ENCODE peak calls at places on chromosomes 12 and 14, in ten cellular contexts. M is stimulated activated CD8-positive, alpha-beta memory T cell treated with anti-CD3 and anti-CD28 coated beads, Interleukin-7, amount 100 ng/mL, for 1 hour; S is NCI-H1105; U is hypothalamus; W is RPMI8226; O is amniotic stem cell; J is activated naive CD8-positive, alpha-beta T cell treated with anti-CD3 and anti-CD28 coated beads, Interleukin-2, amount 50 U/mL, for 16 hours; Y is activated T-cell treated with anti-CD3 and anti-CD28 coated beads for 1 hour; B is ovary; C is cardiac muscle cell. F is an unnamed sample.

GRCh38 chr12:43951286-43951685 is 115.4 kb downstream of the TMEM117 start:
- DNase-seq in M (no peak), S (no peak), U (no peak), W (no peak), O (no peak), J (no peak), Y (no peak), B (no peak), C (no peak), F (no peak)

GRCh38 chr12:57552306-57552651 is 2.4 kb downstream of the KIF5A start:
- DNase-seq in M (no peak), S (no peak), U (no peak), W (no peak), O (no peak), J (no peak), Y (no peak), B (no peak), C (no peak), F (no peak)

GRCh38 chr14:67734675-67735074 is 33.0 kb downstream of the RDH12 start:
- DNase-seq in M (no peak), S (no peak), U (no peak), W (no peak), O (no peak), J (no peak), Y (no peak), B (no peak), C (no peak), F (no peak)

GRCh38 chr14:89379006-89379405 is 38.0 kb downstream of the FOXN3 start:
- DNase-seq in M (no peak), S (no peak), U (no peak), W (no peak), O (no peak), J (no peak), Y (no peak), B (no peak), C (no peak), F (no peak)

GRCh38 chr12:129720618-129721017 is 183.2 kb downstream of the TMEM132D start:
- DNase-seq in M (no peak), S (no peak), U (no peak), W (no peak), O (no peak), J (no peak), Y (no peak), B (no peak), C (no peak), F (no peak)

GRCh38 chr12:21774358-21775129 is at the start of gene KCNJ8:
- DNase-seq in M (no peak), S (peak), U (peak), W (no peak), O (no peak), J (no peak), Y (no peak), B (peak), C (peak), F (peak)

GRCh38 chr12:99131761-99132199 is 486.7 kb downstream of the APAF1 start:
- DNase-seq in M (no peak), S (no peak), U (no peak), W (peak), O (no peak), J (no peak), Y (no peak), B (no peak), C (no peak), F (peak)

GRCh38 chr14:89956294-89957009 is 725 bp downstream of the TDP1 start:
- DNase-seq in M (peak), S (peak), U (peak), W (peak), O (peak), J (peak), Y (peak), B (peak), C (peak), F (no peak)

GRCh38 chr14:59177229-59177628 is 11.2 kb upstream of the DAAM1 start:
- DNase-seq in M (no peak), S (no peak), U (no peak), W (no peak), O (no peak), J (no peak), Y (no peak), B (no peak), C (no peak), F (no peak)

GRCh38 chr14:42214981-42215491 is 608.4 kb downstream of the LRFN5 start:
- DNase-seq in M (no peak), S (no peak), U (no peak), W (no peak), O (no peak), J (no peak), Y (no peak), B (no peak), C (peak), F (peak)

GRCh38 chr12:16939871-16940306 is 333.9 kb upstream of the LMO3 start:
- DNase-seq in M (no peak), S (peak), U (no peak), W (peak), O (no peak), J (no peak), Y (no peak), B (no peak), C (peak), F (peak)

GRCh38 chr12:132285991-132286681 is 43.3 kb downstream of the GALNT9 start:
- DNase-seq in M (no peak), S (peak), U (peak), W (peak), O (no peak), J (no peak), Y (no peak), B (no peak), C (peak), F (no peak)

GRCh38 chr14:51576112-51576420 is 75.6 kb upstream of the FRMD6 start:
- DNase-seq in M (no peak), S (no peak), U (no peak), W (no peak), O (no peak), J (no peak), Y (no peak), B (no peak), C (no peak), F (no peak)

GRCh38 chr12:82299617-82300016 is 58.6 kb downstream of the CCDC59 start:
- DNase-seq in M (no peak), S (no peak), U (no peak), W (no peak), O (peak), J (no peak), Y (no peak), B (no peak), C (peak), F (no peak)

GRCh38 chr12:530871-531270 is 71.1 kb downstream of the B4GALNT3 start:
- DNase-seq in M (no peak), S (no peak), U (no peak), W (no peak), O (no peak), J (no peak), Y (no peak), B (no peak), C (no peak), F (no peak)

GRCh38 chr12:113933201-113933786 is 32.8 kb downstream of the RBM19 start:
- DNase-seq in M (no peak), S (no peak), U (peak), W (no peak), O (no peak), J (no peak), Y (no peak), B (peak), C (peak), F (peak)

GRCh38 chr12:124929649-124930419 is 15.4 kb upstream of the UBC start:
- DNase-seq in M (no peak), S (no peak), U (no peak), W (no peak), O (no peak), J (no peak), Y (no peak), B (no peak), C (no peak), F (no peak)

GRCh38 chr12:7035464-7035863 is 17.2 kb upstream of the LPCAT3 start:
- DNase-seq in M (no peak), S (no peak), U (no peak), W (no peak), O (no peak), J (no peak), Y (no peak), B (no peak), C (no peak), F (no peak)

GRCh38 chr14:64946310-64947045 is 3.9 kb upstream of the GPX2 start:
- DNase-seq in M (no peak), S (no peak), U (no peak), W (no peak), O (no peak), J (no peak), Y (no peak), B (no peak), C (no peak), F (no peak)

GRCh38 chr14:78345346-78345745 is 175.2 kb downstream of the NRXN3 start:
- DNase-seq in M (no peak), S (peak), U (no peak), W (no peak), O (no peak), J (no peak), Y (no peak), B (no peak), C (no peak), F (no peak)

GRCh38 chr12:93762912-93763311 is 85.7 kb downstream of the CRADD start:
- DNase-seq in M (no peak), S (no peak), U (no peak), W (no peak), O (no peak), J (no peak), Y (no peak), B (no peak), C (peak), F (no peak)

GRCh38 chr12:108342985-108343384 is 3.9 kb upstream of the CMKLR1 start:
- DNase-seq in M (no peak), S (no peak), U (no peak), W (no peak), O (peak), J (no peak), Y (no peak), B (no peak), C (no peak), F (no peak)

GRCh38 chr12:91381309-91381804 is 198.7 kb upstream of the DCN start:
- DNase-seq in M (no peak), S (peak), U (peak), W (no peak), O (peak), J (no peak), Y (no peak), B (peak), C (peak), F (peak)

GRCh38 chr12:82314406-82314892 is 43.7 kb downstream of the CCDC59 start:
- DNase-seq in M (no peak), S (no peak), U (no peak), W (peak), O (no peak), J (no peak), Y (no peak), B (no peak), C (peak), F (no peak)

GRCh38 chr14:24058260-24058950 is 6.6 kb downstream of the CARMIL3 start:
- DNase-seq in M (no peak), S (peak), U (no peak), W (peak), O (peak), J (no peak), Y (no peak), B (peak), C (peak), F (peak)

GRCh38 chr12:1469063-1469462 is 125.3 kb downstream of the FBXL14 start:
- DNase-seq in M (no peak), S (no peak), U (no peak), W (no peak), O (no peak), J (no peak), Y (no peak), B (no peak), C (no peak), F (no peak)

GRCh38 chr12:69284131-69284530 is 44.8 kb downstream of the CPSF6 start:
- DNase-seq in M (no peak), S (peak), U (peak), W (peak), O (peak), J (no peak), Y (no peak), B (peak), C (peak), F (peak)

GRCh38 chr12:54358945-54359761 is 5.1 kb downstream of the GPR84 start:
- DNase-seq in M (peak), S (peak), U (peak), W (peak), O (peak), J (peak), Y (peak), B (peak), C (peak), F (peak)

GRCh38 chr14:58882577-58883018 is 244.8 kb downstream of the DACT1 start:
- DNase-seq in M (no peak), S (peak), U (no peak), W (no peak), O (no peak), J (no peak), Y (no peak), B (no peak), C (no peak), F (peak)

GRCh38 chr14:74867673-74868072 is 8.3 kb downstream of the PROX2 start:
- DNase-seq in M (peak), S (no peak), U (peak), W (no peak), O (no peak), J (peak), Y (peak), B (no peak), C (no peak), F (no peak)

GRCh38 chr14:104968541-104969401 is 9.4 kb downstream of the AHNAK2 start:
- DNase-seq in M (no peak), S (no peak), U (no peak), W (peak), O (no peak), J (no peak), Y (no peak), B (no peak), C (no peak), F (no peak)

GRCh38 chr12:31018106-31018890 is 55.4 kb upstream of the DDX11 start:
- DNase-seq in M (no peak), S (no peak), U (no peak), W (no peak), O (no peak), J (no peak), Y (no peak), B (no peak), C (no peak), F (no peak)

GRCh38 chr12:105906545-105906944 is 232.2 kb downstream of the NUAK1 start:
- DNase-seq in M (no peak), S (no peak), U (no peak), W (no peak), O (no peak), J (no peak), Y (no peak), B (no peak), C (no peak), F (no peak)

GRCh38 chr14:65824285-65824977 is 411.9 kb downstream of the FUT8 start:
- DNase-seq in M (peak), S (peak), U (peak), W (peak), O (peak), J (peak), Y (peak), B (peak), C (peak), F (peak)

GRCh38 chr12:1435044-1435443 is 159.3 kb downstream of the FBXL14 start:
- DNase-seq in M (no peak), S (no peak), U (no peak), W (no peak), O (no peak), J (no peak), Y (no peak), B (no peak), C (no peak), F (no peak)

GRCh38 chr14:104935955-104936354 is 11.3 kb downstream of the PLD4 start:
- DNase-seq in M (no peak), S (no peak), U (no peak), W (no peak), O (no peak), J (no peak), Y (no peak), B (no peak), C (no peak), F (no peak)

F was measured in SK-N-DZ.